ENCODE peak calls at places on chromosomes 5 and 9, in six cellular contexts. One of them, this sample, is unnamed.

GRCh38 chr9:107193251-107193650 is 89.8 kb upstream of the RAD23B start:
- DNase-seq in tibial nerve: no peak
- DNase-seq in RWPE1: no peak
- DNase-seq in spleen: no peak
- DNase-seq in chondrocyte: no peak
- DNase-seq in activated B cell treated with CpG ODN at 0.5 μM for 24 hours: no peak
- DNase-seq in this sample: no peak

GRCh38 chr5:71703941-71704340 is 15.1 kb upstream of the CARTPT start:
- DNase-seq in tibial nerve: no peak
- DNase-seq in RWPE1: no peak
- DNase-seq in spleen: no peak
- DNase-seq in chondrocyte: no peak
- DNase-seq in activated B cell treated with CpG ODN at 0.5 μM for 24 hours: no peak
- DNase-seq in this sample: no peak

GRCh38 chr9:124593080-124594058 is 86.2 kb upstream of the NR5A1 start:
- DNase-seq in tibial nerve: no peak
- DNase-seq in RWPE1: no peak
- DNase-seq in spleen: no peak
- DNase-seq in chondrocyte: no peak
- DNase-seq in activated B cell treated with CpG ODN at 0.5 μM for 24 hours: no peak
- DNase-seq in this sample: no peak

GRCh38 chr9:98958271-98958989 is 14.7 kb downstream of the COL15A1 start:
- DNase-seq in tibial nerve: no peak
- DNase-seq in RWPE1: no peak
- DNase-seq in spleen: no peak
- DNase-seq in chondrocyte: no peak
- DNase-seq in activated B cell treated with CpG ODN at 0.5 μM for 24 hours: no peak
- DNase-seq in this sample: no peak

GRCh38 chr9:135486267-135487065 is 6.9 kb downstream of the PPP1R26 start:
- DNase-seq in tibial nerve: no peak
- DNase-seq in RWPE1: no peak
- DNase-seq in spleen: peak; percentile 67
- DNase-seq in chondrocyte: peak; percentile 70
- DNase-seq in activated B cell treated with CpG ODN at 0.5 μM for 24 hours: no peak
- DNase-seq in this sample: no peak

GRCh38 chr9:6078382-6079105 is 63.1 kb upstream of the RANBP6 start:
- DNase-seq in tibial nerve: no peak
- DNase-seq in RWPE1: no peak
- DNase-seq in spleen: no peak
- DNase-seq in chondrocyte: no peak
- DNase-seq in activated B cell treated with CpG ODN at 0.5 μM for 24 hours: no peak
- DNase-seq in this sample: no peak

GRCh38 chr5:95959964-95960801 is 1.5 kb downstream of the ELL2 start:
- DNase-seq in tibial nerve: no peak
- DNase-seq in RWPE1: peak; percentile 44
- DNase-seq in spleen: no peak
- DNase-seq in chondrocyte: no peak
- DNase-seq in activated B cell treated with CpG ODN at 0.5 μM for 24 hours: no peak
- DNase-seq in this sample: peak; percentile 25

GRCh38 chr5:107636555-107636954 is 34.2 kb downstream of the EFNA5 start:
- DNase-seq in tibial nerve: no peak
- DNase-seq in RWPE1: no peak
- DNase-seq in spleen: no peak
- DNase-seq in chondrocyte: no peak
- DNase-seq in activated B cell treated with CpG ODN at 0.5 μM for 24 hours: no peak
- DNase-seq in this sample: no peak

GRCh38 chr5:107196500-107196899 is 474.2 kb downstream of the EFNA5 start:
- DNase-seq in tibial nerve: no peak
- DNase-seq in RWPE1: no peak
- DNase-seq in spleen: no peak
- DNase-seq in chondrocyte: no peak
- DNase-seq in activated B cell treated with CpG ODN at 0.5 μM for 24 hours: no peak
- DNase-seq in this sample: no peak

GRCh38 chr9:119368681-119369581 is at the start of gene BRINP1:
- DNase-seq in tibial nerve: no peak
- DNase-seq in RWPE1: peak; percentile 19
- DNase-seq in spleen: no peak
- DNase-seq in chondrocyte: no peak
- DNase-seq in activated B cell treated with CpG ODN at 0.5 μM for 24 hours: no peak
- DNase-seq in this sample: no peak

GRCh38 chr5:17216974-17217325 is 481 bp upstream of the BASP1 start:
- DNase-seq in tibial nerve: no peak
- DNase-seq in RWPE1: peak; percentile 31
- DNase-seq in spleen: peak; percentile 90
- DNase-seq in chondrocyte: no peak
- DNase-seq in activated B cell treated with CpG ODN at 0.5 μM for 24 hours: no peak
- DNase-seq in this sample: no peak

GRCh38 chr5:137566118-137566541 is 67.0 kb upstream of the SPOCK1 start:
- DNase-seq in tibial nerve: no peak
- DNase-seq in RWPE1: no peak
- DNase-seq in spleen: no peak
- DNase-seq in chondrocyte: no peak
- DNase-seq in activated B cell treated with CpG ODN at 0.5 μM for 24 hours: no peak
- DNase-seq in this sample: no peak

DNA sequence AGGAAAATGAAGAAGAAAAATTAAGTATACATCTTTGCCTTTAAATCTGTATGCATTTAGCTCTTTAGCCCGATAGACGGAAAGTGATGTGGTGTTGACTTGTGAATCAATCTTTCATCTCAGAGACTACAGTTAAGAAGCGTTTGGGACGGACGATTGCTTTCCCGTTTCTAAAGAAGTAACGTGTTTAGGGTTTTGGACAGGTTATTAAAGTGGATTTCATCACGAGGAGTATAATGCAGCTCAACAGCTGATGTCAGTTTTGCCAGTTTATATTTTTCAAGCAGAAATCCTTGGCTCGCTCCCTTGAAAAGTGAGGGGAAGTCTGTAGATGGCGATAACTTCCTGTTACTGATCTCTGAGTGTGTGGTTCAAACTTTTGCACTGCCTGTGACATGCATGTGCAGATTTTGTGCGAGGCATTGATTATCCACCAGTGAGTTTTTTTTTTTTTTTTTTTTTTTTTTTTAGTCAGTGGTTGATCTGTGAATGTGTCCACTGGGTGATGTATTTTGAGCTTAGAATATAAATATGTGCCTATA is 1.1 kb downstream of the ADCY2 start:
- DNase-seq in tibial nerve: no peak
- DNase-seq in RWPE1: no peak
- DNase-seq in spleen: no peak
- DNase-seq in chondrocyte: no peak
- DNase-seq in activated B cell treated with CpG ODN at 0.5 μM for 24 hours: no peak
- DNase-seq in this sample: no peak
- TF ChIP-seq CTCF in tibial nerve: no peak
- TF ChIP-seq CTCF in RWPE1: no peak
- TF ChIP-seq CTCF in spleen: no peak
- TF ChIP-seq CTCF in chondrocyte: peak; percentile 65
- TF ChIP-seq CTCF in activated B cell treated with CpG ODN at 0.5 μM for 24 hours: no peak
- TF ChIP-seq CTCF in this sample: no peak

GRCh38 chr5:44275908-44276307 is 113.3 kb downstream of the FGF10 start:
- DNase-seq in tibial nerve: no peak
- DNase-seq in RWPE1: no peak
- DNase-seq in spleen: no peak
- DNase-seq in chondrocyte: no peak
- DNase-seq in activated B cell treated with CpG ODN at 0.5 μM for 24 hours: no peak
- DNase-seq in this sample: no peak
- TF ChIP-seq CTCF in tibial nerve: no peak
- TF ChIP-seq CTCF in RWPE1: no peak
- TF ChIP-seq CTCF in spleen: no peak
- TF ChIP-seq CTCF in chondrocyte: no peak
- TF ChIP-seq CTCF in activated B cell treated with CpG ODN at 0.5 μM for 24 hours: no peak
- TF ChIP-seq CTCF in this sample: no peak

DNA sequence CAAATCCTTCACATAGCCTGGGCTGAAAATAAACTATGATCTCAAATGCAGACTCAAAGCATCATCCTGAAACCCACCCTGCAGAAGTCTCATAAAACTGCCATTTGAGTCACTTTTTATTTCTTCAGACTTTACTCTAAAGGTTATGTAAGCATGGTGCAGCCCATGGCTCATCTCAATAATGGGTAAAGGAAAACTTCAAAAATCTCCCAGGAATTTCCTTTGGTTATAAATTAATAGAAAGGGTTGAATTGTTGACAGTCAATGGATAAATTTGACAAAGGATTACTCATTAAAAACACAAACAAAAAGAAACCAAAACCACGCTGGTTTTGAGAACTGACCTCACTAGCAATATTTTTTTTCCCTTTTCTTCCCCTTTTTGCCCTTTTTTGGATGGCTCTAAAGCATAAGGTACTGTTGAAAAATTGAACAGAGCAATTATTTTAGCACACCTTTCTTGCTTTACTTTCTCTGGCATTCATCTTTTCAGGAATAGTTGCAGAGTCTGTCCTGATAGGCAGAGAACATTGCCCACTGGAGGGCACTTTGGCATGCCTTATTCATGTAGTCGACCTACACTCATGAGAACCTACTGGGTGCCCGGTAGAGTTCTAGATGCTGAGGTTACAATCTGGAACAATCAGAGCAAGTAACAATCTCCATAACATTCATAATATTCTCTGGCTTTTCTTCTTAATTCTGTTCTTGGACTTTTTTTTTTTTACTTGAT is 191.4 kb downstream of the TMEM167A start:
- DNase-seq in tibial nerve: no peak
- DNase-seq in RWPE1: no peak
- DNase-seq in spleen: no peak
- DNase-seq in chondrocyte: no peak
- DNase-seq in activated B cell treated with CpG ODN at 0.5 μM for 24 hours: no peak
- DNase-seq in this sample: no peak
- TF ChIP-seq CTCF in tibial nerve: no peak
- TF ChIP-seq CTCF in RWPE1: no peak
- TF ChIP-seq CTCF in spleen: no peak
- TF ChIP-seq CTCF in chondrocyte: peak; percentile 54
- TF ChIP-seq CTCF in activated B cell treated with CpG ODN at 0.5 μM for 24 hours: no peak
- TF ChIP-seq CTCF in this sample: no peak

GRCh38 chr5:158014367-158014766 is 155.4 kb upstream of the CLINT1 start:
- DNase-seq in tibial nerve: no peak
- DNase-seq in RWPE1: no peak
- DNase-seq in spleen: no peak
- DNase-seq in chondrocyte: no peak
- DNase-seq in activated B cell treated with CpG ODN at 0.5 μM for 24 hours: no peak
- DNase-seq in this sample: no peak
- TF ChIP-seq CTCF in tibial nerve: no peak
- TF ChIP-seq CTCF in RWPE1: no peak
- TF ChIP-seq CTCF in spleen: no peak
- TF ChIP-seq CTCF in chondrocyte: no peak
- TF ChIP-seq CTCF in activated B cell treated with CpG ODN at 0.5 μM for 24 hours: no peak
- TF ChIP-seq CTCF in this sample: no peak

GRCh38 chr9:18970393-18970792 is 62.6 kb downstream of the SAXO1 start:
- DNase-seq in tibial nerve: no peak
- DNase-seq in RWPE1: no peak
- DNase-seq in spleen: no peak
- DNase-seq in chondrocyte: no peak
- DNase-seq in activated B cell treated with CpG ODN at 0.5 μM for 24 hours: no peak
- DNase-seq in this sample: no peak
- TF ChIP-seq CTCF in tibial nerve: no peak
- TF ChIP-seq CTCF in RWPE1: no peak
- TF ChIP-seq CTCF in spleen: no peak
- TF ChIP-seq CTCF in chondrocyte: no peak
- TF ChIP-seq CTCF in activated B cell treated with CpG ODN at 0.5 μM for 24 hours: no peak
- TF ChIP-seq CTCF in this sample: no peak

DNA sequence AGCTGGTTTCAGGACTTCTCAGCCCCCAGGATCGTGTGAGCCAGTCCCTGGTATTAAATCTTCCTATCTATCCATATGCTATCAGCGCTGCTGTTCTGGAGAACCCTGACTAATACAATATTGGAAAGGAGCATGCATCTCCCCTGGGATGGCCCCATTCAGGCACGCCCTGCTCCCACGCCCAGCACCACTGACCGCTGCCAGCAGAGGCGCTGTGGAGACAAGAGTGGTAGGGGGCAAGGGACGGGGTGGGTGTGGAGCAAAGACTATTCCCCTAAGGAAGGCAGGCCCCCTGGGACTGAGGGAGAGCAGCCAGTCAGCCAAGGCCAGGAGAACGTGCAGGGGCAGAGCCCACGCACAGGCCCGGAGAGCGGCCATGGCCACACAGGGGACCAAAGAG is 116.0 kb downstream of the VAV2 start:
- DNase-seq in tibial nerve: no peak
- DNase-seq in RWPE1: no peak
- DNase-seq in spleen: no peak
- DNase-seq in chondrocyte: no peak
- DNase-seq in activated B cell treated with CpG ODN at 0.5 μM for 24 hours: no peak
- DNase-seq in this sample: no peak
- TF ChIP-seq CTCF in tibial nerve: no peak
- TF ChIP-seq CTCF in RWPE1: no peak
- TF ChIP-seq CTCF in spleen: no peak
- TF ChIP-seq CTCF in chondrocyte: peak; percentile 53
- TF ChIP-seq CTCF in activated B cell treated with CpG ODN at 0.5 μM for 24 hours: no peak
- TF ChIP-seq CTCF in this sample: no peak

GRCh38 chr5:41973087-41973486 is 48.0 kb downstream of the FBXO4 start:
- DNase-seq in tibial nerve: no peak
- DNase-seq in RWPE1: no peak
- DNase-seq in spleen: no peak
- DNase-seq in chondrocyte: no peak
- DNase-seq in activated B cell treated with CpG ODN at 0.5 μM for 24 hours: no peak
- DNase-seq in this sample: no peak

GRCh38 chr5:41967401-41967800 is 42.3 kb downstream of the FBXO4 start:
- DNase-seq in tibial nerve: no peak
- DNase-seq in RWPE1: no peak
- DNase-seq in spleen: no peak
- DNase-seq in chondrocyte: no peak
- DNase-seq in activated B cell treated with CpG ODN at 0.5 μM for 24 hours: no peak
- DNase-seq in this sample: no peak

GRCh38 chr5:41966706-41967105 is 41.6 kb downstream of the FBXO4 start:
- DNase-seq in tibial nerve: no peak
- DNase-seq in RWPE1: no peak
- DNase-seq in spleen: no peak
- DNase-seq in chondrocyte: no peak
- DNase-seq in activated B cell treated with CpG ODN at 0.5 μM for 24 hours: no peak
- DNase-seq in this sample: no peak

GRCh38 chr5:41973887-41974286 is 48.8 kb downstream of the FBXO4 start:
- DNase-seq in tibial nerve: no peak
- DNase-seq in RWPE1: no peak
- DNase-seq in spleen: no peak
- DNase-seq in chondrocyte: no peak
- DNase-seq in activated B cell treated with CpG ODN at 0.5 μM for 24 hours: no peak
- DNase-seq in this sample: no peak

DNA sequence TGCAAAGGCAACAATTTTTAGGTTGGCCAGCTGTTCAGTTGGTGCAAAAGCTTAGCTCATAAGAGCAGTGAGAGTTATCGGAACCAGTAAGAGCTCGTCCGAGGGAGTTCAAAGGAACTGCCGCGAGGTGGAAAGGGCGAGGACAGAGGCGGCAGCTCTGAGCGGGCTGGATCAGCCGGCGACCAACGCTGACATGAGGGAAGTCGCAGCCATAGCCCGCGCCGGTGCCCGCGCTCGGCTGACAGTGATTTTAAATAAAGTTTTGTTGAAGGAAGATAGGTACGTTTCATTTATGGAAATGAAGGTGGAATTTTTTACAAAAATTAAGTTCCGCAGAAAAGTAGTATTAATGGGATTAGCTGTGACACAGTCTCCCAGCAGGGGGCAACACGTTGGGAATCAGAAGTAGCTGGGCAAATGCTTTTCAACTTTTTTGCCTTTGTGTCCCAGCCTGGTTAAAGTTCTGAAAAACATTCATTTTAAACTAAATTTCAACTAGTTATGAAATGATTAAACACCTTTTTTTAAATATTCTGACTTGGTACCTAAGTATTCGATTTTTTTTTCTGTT is 43.2 kb downstream of the FBXO4 start:
- DNase-seq in tibial nerve: no peak
- DNase-seq in RWPE1: no peak
- DNase-seq in spleen: no peak
- DNase-seq in chondrocyte: no peak
- DNase-seq in activated B cell treated with CpG ODN at 0.5 μM for 24 hours: no peak
- DNase-seq in this sample: no peak
- TF ChIP-seq CTCF in tibial nerve: no peak
- TF ChIP-seq CTCF in RWPE1: peak; percentile 6
- TF ChIP-seq CTCF in spleen: no peak
- TF ChIP-seq CTCF in chondrocyte: peak; percentile 35
- TF ChIP-seq CTCF in activated B cell treated with CpG ODN at 0.5 μM for 24 hours: no peak
- TF ChIP-seq CTCF in this sample: no peak

This sample was measured in natural killer cell.